ENCODE peak calls at places on chromosomes 12 and 14, in ten cellular contexts. Y, Q, C, H, L, I, E, D, W and T are unnamed samples. For H3K4me1, the result is how much of the 10 kb centered on the place peaks cover.

GRCh38 chr14:97602438-97603117 is 805.4 kb downstream of the VRK1 start:
- DNase-seq in Y (no peak), Q (no peak), C (no peak), H (no peak), L (no peak), I (no peak), E (no peak), D (no peak), W (no peak), T (no peak)

GRCh38 chr14:99081880-99082279 is 190.1 kb downstream of the BCL11B start:
- DNase-seq in Y (no peak), Q (no peak), C (peak), H (no peak), L (no peak), I (no peak), E (no peak), D (no peak), W (no peak), T (no peak)

GRCh38 chr14:26941521-26941920 is 343.7 kb upstream of the NOVA1 start:
- DNase-seq in Y (no peak), Q (no peak), C (no peak), H (no peak), L (no peak), I (no peak), E (no peak), D (no peak), W (no peak), T (no peak)

GRCh38 chr14:75430526-75430925 is 2.7 kb downstream of the JDP2 start:
- DNase-seq in Y (peak), Q (no peak), C (peak), H (peak), L (peak), I (no peak), E (no peak), D (no peak), W (no peak), T (no peak)

GRCh38 chr14:76770521-76771431 is 9.5 kb downstream of the VASH1 start:
- DNase-seq in Y (no peak), Q (no peak), C (peak), H (peak), L (no peak), I (no peak), E (no peak), D (no peak), W (no peak), T (peak)

GRCh38 chr14:101221549-101222160 is 318.1 kb upstream of the RTL1 start:
- DNase-seq in Y (no peak), Q (no peak), C (peak), H (no peak), L (no peak), I (peak), E (no peak), D (no peak), W (no peak), T (no peak)

GRCh38 chr12:13980548-13981295 is 680 bp downstream of the GRIN2B start:
- DNase-seq in Y (no peak), Q (no peak), C (peak), H (no peak), L (no peak), I (peak), E (peak), D (peak), W (no peak), T (no peak)

GRCh38 chr14:68291820-68292219 is 472.2 kb downstream of the RAD51B start:
- DNase-seq in Y (no peak), Q (no peak), C (peak), H (no peak), L (no peak), I (no peak), E (peak), D (no peak), W (no peak), T (no peak)

GRCh38 chr12:102504280-102504679 is 23.9 kb upstream of the IGF1 start:
- DNase-seq in Y (no peak), Q (no peak), C (no peak), H (no peak), L (no peak), I (no peak), E (no peak), D (no peak), W (no peak), T (no peak)

GRCh38 chr14:101017806-101018560 is 114.5 kb upstream of the RTL1 start:
- DNase-seq in Y (no peak), Q (no peak), C (peak), H (no peak), L (no peak), I (no peak), E (no peak), D (no peak), W (no peak), T (no peak)

GRCh38 chr14:99118046-99118721 is 153.8 kb downstream of the BCL11B start:
- DNase-seq in Y (no peak), Q (no peak), C (peak), H (peak), L (no peak), I (no peak), E (peak), D (no peak), W (no peak), T (no peak)

GRCh38 chr12:91926810-91927209 is 218.8 kb downstream of the BTG1 start:
- DNase-seq in Y (no peak), Q (no peak), C (no peak), H (no peak), L (no peak), I (no peak), E (no peak), D (peak), W (peak), T (no peak)

GRCh38 chr12:108254030-108254429 is 85.1 kb downstream of the CMKLR1 start:
- DNase-seq in Y (no peak), Q (no peak), C (no peak), H (no peak), L (no peak), I (no peak), E (no peak), D (no peak), W (no peak), T (no peak)

GRCh38 chr12:56042430-56043203 is 899 bp downstream of the RPS26 start:
- DNase-seq in Y (no peak), Q (no peak), C (no peak), H (no peak), L (no peak), I (no peak), E (no peak), D (no peak), W (no peak), T (no peak)

GRCh38 chr12:92593734-92594402 is 108.9 kb upstream of the PLEKHG7 start:
- DNase-seq in Y (peak), Q (peak), C (no peak), H (peak), L (peak), I (no peak), E (no peak), D (peak), W (peak), T (no peak)

GRCh38 chr12:18576104-18576622 is 161.6 kb downstream of the PLCZ1 start:
- DNase-seq in Y (no peak), Q (no peak), C (no peak), H (no peak), L (no peak), I (no peak), E (no peak), D (no peak), W (peak), T (no peak)

GRCh38 chr14:89011727-89012271 is 187.3 kb downstream of the TTC8 start:
- DNase-seq in Y (no peak), Q (no peak), C (no peak), H (no peak), L (no peak), I (no peak), E (no peak), D (no peak), W (no peak), T (no peak)

GRCh38 chr14:78319826-78320635 is 149.9 kb downstream of the NRXN3 start:
- DNase-seq in Y (no peak), Q (no peak), C (no peak), H (no peak), L (no peak), I (no peak), E (peak), D (no peak), W (no peak), T (no peak)

GRCh38 chr12:100745378-100746071 is 49.1 kb upstream of the ANO4 start:
- DNase-seq in Y (no peak), Q (no peak), C (no peak), H (no peak), L (no peak), I (no peak), E (no peak), D (no peak), W (no peak), T (no peak)

GRCh38 chr12:107657133-107657532 is 28.5 kb upstream of the PWP1 start:
- DNase-seq in Y (no peak), Q (no peak), C (no peak), H (no peak), L (no peak), I (no peak), E (no peak), D (no peak), W (no peak), T (no peak)

GRCh38 chr14:52235434-52235833 is 32.1 kb upstream of the PTGDR start:
- DNase-seq in Y (peak), Q (no peak), C (no peak), H (no peak), L (no peak), I (no peak), E (no peak), D (no peak), W (no peak), T (no peak)

GRCh38 chr14:49972199-49972671 is 79.4 kb downstream of the ARF6 start:
- DNase-seq in Y (peak), Q (no peak), C (no peak), H (no peak), L (no peak), I (no peak), E (no peak), D (no peak), W (peak), T (no peak)

GRCh38 chr14:63134801-63135200 is 69.4 kb upstream of the RHOJ start:
- DNase-seq in Y (no peak), Q (no peak), C (no peak), H (no peak), L (no peak), I (no peak), E (peak), D (no peak), W (no peak), T (no peak)

GRCh38 chr14:101739446-101740141 is 21.9 kb upstream of the PPP2R5C start:
- DNase-seq in Y (no peak), Q (no peak), C (no peak), H (no peak), L (no peak), I (no peak), E (no peak), D (no peak), W (no peak), T (no peak)

GRCh38 chr14:100994757-100995156 is 91.2 kb upstream of the RTL1 start:
- DNase-seq in Y (no peak), Q (no peak), C (no peak), H (no peak), L (no peak), I (no peak), E (no peak), D (no peak), W (no peak), T (no peak)

GRCh38 chr14:81143793-81144192 is 77.0 kb downstream of the GTF2A1 start:
- DNase-seq in Y (no peak), Q (no peak), C (no peak), H (no peak), L (no peak), I (no peak), E (no peak), D (no peak), W (no peak), T (no peak)

GRCh38 chr12:94575024-94575423 is 75.3 kb downstream of the TMCC3 start:
- DNase-seq in Y (no peak), Q (no peak), C (no peak), H (no peak), L (no peak), I (no peak), E (no peak), D (no peak), W (no peak), T (no peak)

GRCh38 chr12:123139926-123140674 is 10.8 kb downstream of the PITPNM2 start:
- DNase-seq in Y (no peak), Q (no peak), C (no peak), H (no peak), L (no peak), I (no peak), E (no peak), D (no peak), W (peak), T (no peak)

GRCh38 chr12:54984602-54985376 is at the start of gene TESPA1:
- DNase-seq in Y (peak), Q (peak), C (no peak), H (peak), L (peak), I (no peak), E (no peak), D (no peak), W (no peak), T (peak)

GRCh38 chr12:51538599-51538998 is 52.4 kb upstream of the SCN8A start:
- DNase-seq in Y (no peak), Q (no peak), C (no peak), H (no peak), L (no peak), I (no peak), E (peak), D (no peak), W (no peak), T (no peak)

GRCh38 chr14:52318829-52319604 is 4.9 kb downstream of the PTGER2 start:
- DNase-seq in Y (no peak), Q (no peak), C (no peak), H (no peak), L (no peak), I (no peak), E (no peak), D (no peak), W (no peak), T (no peak)

GRCh38 chr14:51873221-51873893 is 12.9 kb downstream of the GNG2 start:
- DNase-seq in Y (peak), Q (no peak), C (no peak), H (no peak), L (no peak), I (no peak), E (no peak), D (peak), W (peak), T (no peak)

GRCh38 chr12:116201359-116201758 is 76.1 kb downstream of the MED13L start:
- DNase-seq in Y (no peak), Q (no peak), C (no peak), H (no peak), L (no peak), I (no peak), E (no peak), D (no peak), W (no peak), T (no peak)

GRCh38 chr12:116204169-116204568 is 73.3 kb downstream of the MED13L start:
- DNase-seq in Y (no peak), Q (no peak), C (no peak), H (no peak), L (no peak), I (no peak), E (no peak), D (no peak), W (no peak), T (no peak)

GRCh38 chr12:116201908-116202307 is 75.6 kb downstream of the MED13L start:
- DNase-seq in Y (no peak), Q (no peak), C (no peak), H (no peak), L (no peak), I (no peak), E (no peak), D (no peak), W (no peak), T (no peak)

GRCh38 chr12:116202433-116202832 is 75.1 kb downstream of the MED13L start:
- DNase-seq in Y (no peak), Q (no peak), C (no peak), H (no peak), L (no peak), I (no peak), E (no peak), D (no peak), W (no peak), T (no peak)

GRCh38 chr12:116202940-116203339 is 74.6 kb downstream of the MED13L start:
- DNase-seq in Y (no peak), Q (no peak), C (no peak), H (no peak), L (no peak), I (no peak), E (no peak), D (no peak), W (no peak), T (no peak)
- TF ChIP-seq CTCF in Y (no peak), Q (no peak), C (no peak), H (no peak), L (no peak), I (no peak), E (no peak), D (no peak), W (peak), T (peak)

GRCh38 chr12:78473136-78473535 is 391.4 kb upstream of the SYT1 start:
- DNase-seq in Y (no peak), Q (no peak), C (no peak), H (no peak), L (no peak), I (no peak), E (no peak), D (no peak), W (peak), T (no peak)
- H3K4me1 ChIP-seq in Y (under half), Q (under half), C (under half), H (under half), L (under half), I (under half), E (under half), D (under half), W (under half), T (under half)

GRCh38 chr12:12017135-12017581 is 53.6 kb upstream of the BCL2L14 start:
- DNase-seq in Y (no peak), Q (no peak), C (no peak), H (no peak), L (no peak), I (no peak), E (peak), D (no peak), W (peak), T (no peak)
- H3K27ac ChIP-seq in Y (no peak), Q (no peak), C (no peak), H (no peak), L (no peak), I (no peak), E (no peak), D (no peak), W (no peak), T (no peak)

DNA sequence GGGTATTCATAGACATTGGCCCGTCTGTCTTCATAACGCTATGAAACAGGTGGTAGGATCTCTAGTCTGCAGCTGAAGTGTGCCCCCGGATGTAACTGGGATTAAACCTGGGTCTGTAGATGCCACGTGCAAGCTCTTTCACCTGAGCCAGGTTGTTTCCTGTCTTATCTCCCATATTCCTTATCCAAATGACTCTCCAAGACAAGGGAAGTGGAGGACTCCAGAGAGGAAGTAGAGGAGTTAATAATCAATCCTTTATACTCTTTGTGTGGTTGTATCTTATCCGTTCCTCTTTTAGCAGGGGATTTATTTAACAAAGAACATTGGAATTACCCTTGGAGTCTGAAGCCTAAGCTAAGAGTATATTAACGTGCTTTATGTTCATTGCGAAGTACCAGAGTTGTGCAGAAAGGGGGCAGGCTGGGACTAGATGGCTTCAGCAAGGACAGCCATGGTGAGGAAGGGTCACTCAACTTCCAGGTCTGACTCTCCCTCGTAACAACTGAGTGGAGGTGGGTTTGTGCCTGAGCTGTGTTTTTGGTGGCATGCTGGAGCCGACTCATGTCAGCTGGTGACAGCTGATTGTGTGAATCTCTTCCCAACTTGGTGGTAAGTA is 82.9 kb downstream of the RIN3 start:
- DNase-seq in Y (no peak), Q (no peak), C (no peak), H (no peak), L (no peak), I (no peak), E (peak), D (no peak), W (no peak), T (no peak)
- TF ChIP-seq CTCF in Y (no peak), Q (no peak), C (peak), H (no peak), L (no peak), I (no peak), E (no peak), D (no peak), W (no peak), T (no peak)

DNA sequence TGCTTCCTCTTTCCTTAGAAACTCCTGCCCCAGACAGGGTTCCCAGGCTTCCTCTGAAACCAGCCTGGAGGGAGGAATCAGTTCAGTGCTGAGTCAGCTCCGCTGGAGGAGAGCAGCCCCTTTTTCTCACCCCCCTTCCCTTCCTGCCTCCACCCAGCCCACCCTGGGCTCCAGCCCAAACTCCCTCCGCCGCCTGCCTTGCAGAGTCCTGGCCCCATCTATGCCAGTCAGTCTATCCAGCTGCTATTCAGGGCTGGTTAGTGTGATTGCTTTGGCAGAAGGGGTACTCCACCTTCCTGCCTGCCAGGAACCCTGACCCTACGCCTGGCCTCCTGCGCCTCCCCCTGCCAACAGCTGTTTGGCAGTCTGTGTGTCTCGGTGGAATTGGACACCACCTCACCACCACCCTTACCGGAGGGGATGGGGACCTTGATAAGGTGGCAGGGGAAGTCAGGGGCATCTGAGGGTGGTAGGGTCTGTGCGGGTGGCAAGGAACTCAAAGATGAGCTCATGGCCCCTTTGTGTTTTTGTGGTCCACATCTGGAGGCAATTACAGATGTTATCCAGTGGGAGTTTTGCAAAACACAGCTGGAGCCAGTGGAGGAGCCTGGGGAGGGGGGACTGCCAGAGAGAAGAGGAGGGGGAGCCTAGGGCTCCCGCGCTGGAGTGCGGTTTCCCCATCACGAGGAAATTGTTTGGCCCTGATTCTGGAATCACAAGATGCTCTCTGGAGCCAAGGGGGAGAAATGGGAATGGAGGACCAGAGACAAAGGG is 12.2 kb downstream of the MMP14 start:
- DNase-seq in Y (no peak), Q (peak), C (peak), H (peak), L (peak), I (no peak), E (no peak), D (no peak), W (peak), T (peak)
- H3K4me1 ChIP-seq in Y (under half), Q (half or more), C (under half), H (half or more), L (half or more), I (under half), E (under half), D (under half), W (half or more), T (half or more)

DNA sequence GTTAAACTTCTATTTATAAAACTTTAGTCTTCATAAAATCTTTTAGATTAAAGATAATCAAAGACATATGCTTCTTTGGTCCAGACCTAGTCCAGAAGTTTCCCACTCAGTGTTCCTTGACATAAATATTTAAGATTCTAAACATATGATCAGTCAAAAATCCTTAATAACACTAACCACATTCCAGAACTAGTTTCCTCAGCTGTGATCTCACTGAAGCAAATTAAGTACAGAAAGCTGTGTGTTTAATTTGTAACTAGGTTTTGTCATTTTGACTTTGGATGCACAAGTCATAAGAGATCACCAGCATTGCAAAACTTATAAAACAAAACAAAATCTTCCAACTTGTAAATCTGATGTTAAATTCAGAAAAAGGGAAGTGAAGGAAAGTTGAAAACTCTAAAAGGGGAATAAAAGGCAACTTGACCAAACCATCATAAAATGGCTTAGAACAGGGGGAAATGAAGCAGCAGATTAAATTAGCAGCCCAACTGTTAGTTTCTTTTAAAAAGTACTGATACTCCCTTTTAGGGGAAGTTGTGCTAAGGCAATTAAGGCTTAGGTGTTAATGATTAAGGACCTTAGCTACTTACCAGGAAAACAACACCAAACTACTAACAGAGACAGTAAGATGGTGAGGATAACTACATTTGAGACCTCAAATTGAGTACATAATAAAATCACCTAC is 56.6 kb downstream of the SH2B3 start:
- DNase-seq in Y (no peak), Q (no peak), C (no peak), H (no peak), L (no peak), I (no peak), E (no peak), D (no peak), W (no peak), T (no peak)
- H3K27ac ChIP-seq in Y (peak), Q (no peak), C (no peak), H (no peak), L (no peak), I (no peak), E (no peak), D (no peak), W (no peak), T (no peak)